ENCODE peak calls at places on chromosomes 1 and 21, in five cellular contexts. R is K562, M is HepG2, D is GM12878, X is H1. K is an unnamed sample.

GRCh38 chr1:5485968-5486665 is 506.1 kb downstream of the NPHP4 start:
- DNase-seq in M (no peak), R (no peak), X (no peak), D (no peak), K (no peak)

GRCh38 chr1:86798608-86799291 is 94.4 kb downstream of the SH3GLB1 start:
- DNase-seq in X (no peak), D (peak; percentile 43), R (no peak), M (no peak), K (no peak)

GRCh38 chr1:107262472-107263286 is 121.8 kb downstream of the NTNG1 start:
- DNase-seq in M (peak; percentile 1), R (no peak), X (no peak), D (no peak), K (no peak)

GRCh38 chr1:8590696-8591351 is 226.6 kb downstream of the RERE start:
- DNase-seq in R (no peak), D (no peak), X (no peak), M (no peak), K (no peak)

GRCh38 chr21:32921632-32922230 is 104.0 kb upstream of the OLIG2 start:
- DNase-seq in D (no peak), X (peak; percentile 23), R (peak; percentile 42), M (no peak), K (peak; percentile 29)

GRCh38 chr1:212062832-212063438 is 27.4 kb downstream of the DTL start:
- DNase-seq in M (peak; percentile 47), D (no peak), X (no peak), R (peak; percentile 39), K (peak; percentile 22)

GRCh38 chr1:81484284-81484683 is 316.4 kb upstream of the ADGRL2 start:
- DNase-seq in X (no peak), R (no peak), M (no peak), D (no peak), K (no peak)

GRCh38 chr21:34671891-34672290 is 3.1 kb downstream of the CLIC6 start:
- DNase-seq in D (no peak), M (no peak), R (no peak), X (no peak), K (no peak)

GRCh38 chr1:155254714-155255242 is 505 bp downstream of the ENTREP3 start:
- DNase-seq in X (no peak), D (no peak), R (no peak), M (no peak), K (no peak)

GRCh38 chr21:34910396-34910795 is 138.7 kb downstream of the RUNX1 start:
- DNase-seq in D (no peak), R (no peak), X (no peak), M (peak; percentile 62), K (no peak)

GRCh38 chr1:235023197-235024044 is 105.2 kb downstream of the TOMM20 start:
- DNase-seq in D (peak; percentile 81), M (no peak), R (no peak), X (no peak), K (no peak)

GRCh38 chr1:12147116-12147753 is 19.6 kb upstream of the TNFRSF1B start:
- DNase-seq in D (no peak), M (no peak), X (no peak), R (no peak), K (no peak)

GRCh38 chr1:16189921-16190499 is 22.4 kb downstream of the ARHGEF19 start:
- DNase-seq in X (no peak), R (no peak), D (no peak), M (no peak), K (no peak)

GRCh38 chr1:103514920-103515503 is 10.5 kb upstream of the RNPC3 start:
- DNase-seq in R (peak; percentile 23), X (no peak), M (peak; percentile 28), D (peak; percentile 35), K (peak; percentile 35)

GRCh38 chr1:15406911-15407559 is 2.7 kb upstream of the EFHD2 start:
- DNase-seq in R (no peak), X (no peak), M (no peak), D (no peak), K (no peak)

GRCh38 chr1:12580054-12580887 is 37.7 kb downstream of the DHRS3 start:
- DNase-seq in X (no peak), M (no peak), R (no peak), D (no peak), K (no peak)

GRCh38 chr1:152954436-152954835 is 7.4 kb downstream of the SPRR5 start:
- DNase-seq in M (no peak), X (no peak), D (no peak), R (no peak), K (no peak)

GRCh38 chr1:229272164-229273158 is 1.6 kb downstream of the RAB4A start:
- DNase-seq in R (no peak), X (no peak), M (no peak), D (no peak), K (no peak)

GRCh38 chr1:151693057-151693651 is 23.4 kb downstream of the CELF3 start:
- DNase-seq in D (no peak), M (peak; percentile 36), X (no peak), R (peak; percentile 32), K (peak; percentile 23)

GRCh38 chr21:35925497-35925896 is 134.8 kb downstream of the SETD4 start:
- DNase-seq in M (peak; percentile 83), X (no peak), R (peak; percentile 28), D (no peak), K (no peak)

GRCh38 chr1:111030590-111030989 is 66.9 kb upstream of the LRIF1 start:
- DNase-seq in M (peak; percentile 65), R (peak; percentile 52), X (no peak), D (peak; percentile 45), K (peak; percentile 49)

GRCh38 chr1:193543259-193543658 is 356.8 kb upstream of the B3GALT2 start:
- DNase-seq in X (no peak), D (no peak), R (no peak), M (no peak), K (no peak)

GRCh38 chr1:8962812-8963669 is 17.4 kb downstream of the CA6 start:
- DNase-seq in X (peak; percentile 62), R (peak; percentile 81), D (no peak), M (peak; percentile 71), K (peak; percentile 68)

GRCh38 chr1:231420299-231420958 is 1.7 kb downstream of the EGLN1 start:
- DNase-seq in M (no peak), D (no peak), R (peak; percentile 28), X (no peak), K (no peak)

GRCh38 chr1:207740224-207740623 is 11.6 kb upstream of the CD46 start:
- DNase-seq in X (no peak), M (no peak), D (no peak), R (no peak), K (no peak)

GRCh38 chr1:88985033-88985432 is 7.4 kb downstream of the KYAT3 start:
- DNase-seq in R (no peak), X (no peak), M (peak; percentile 88), D (no peak), K (peak; percentile 79)

GRCh38 chr1:201396859-201397464 is 2.2 kb downstream of the LAD1 start:
- DNase-seq in X (no peak), M (peak; percentile 77), D (no peak), R (no peak), K (peak; percentile 66)

GRCh38 chr21:44425307-44425894 is 29.9 kb upstream of the LRRC3 start:
- DNase-seq in M (no peak), D (no peak), R (no peak), X (no peak), K (peak; percentile 73)

GRCh38 chr1:184669400-184669799 is 85.3 kb downstream of the EDEM3 start:
- DNase-seq in M (no peak), X (no peak), R (no peak), D (no peak), K (no peak)

GRCh38 chr1:109821831-109822745 is 58.4 kb upstream of the EPS8L3 start:
- DNase-seq in R (peak; percentile 91), X (no peak), M (no peak), D (no peak), K (no peak)

GRCh38 chr1:35931424-35932157 is 686 bp downstream of the AGO3 start:
- DNase-seq in M (peak; percentile 3), D (no peak), R (peak; percentile 30), X (no peak), K (no peak)

DNA sequence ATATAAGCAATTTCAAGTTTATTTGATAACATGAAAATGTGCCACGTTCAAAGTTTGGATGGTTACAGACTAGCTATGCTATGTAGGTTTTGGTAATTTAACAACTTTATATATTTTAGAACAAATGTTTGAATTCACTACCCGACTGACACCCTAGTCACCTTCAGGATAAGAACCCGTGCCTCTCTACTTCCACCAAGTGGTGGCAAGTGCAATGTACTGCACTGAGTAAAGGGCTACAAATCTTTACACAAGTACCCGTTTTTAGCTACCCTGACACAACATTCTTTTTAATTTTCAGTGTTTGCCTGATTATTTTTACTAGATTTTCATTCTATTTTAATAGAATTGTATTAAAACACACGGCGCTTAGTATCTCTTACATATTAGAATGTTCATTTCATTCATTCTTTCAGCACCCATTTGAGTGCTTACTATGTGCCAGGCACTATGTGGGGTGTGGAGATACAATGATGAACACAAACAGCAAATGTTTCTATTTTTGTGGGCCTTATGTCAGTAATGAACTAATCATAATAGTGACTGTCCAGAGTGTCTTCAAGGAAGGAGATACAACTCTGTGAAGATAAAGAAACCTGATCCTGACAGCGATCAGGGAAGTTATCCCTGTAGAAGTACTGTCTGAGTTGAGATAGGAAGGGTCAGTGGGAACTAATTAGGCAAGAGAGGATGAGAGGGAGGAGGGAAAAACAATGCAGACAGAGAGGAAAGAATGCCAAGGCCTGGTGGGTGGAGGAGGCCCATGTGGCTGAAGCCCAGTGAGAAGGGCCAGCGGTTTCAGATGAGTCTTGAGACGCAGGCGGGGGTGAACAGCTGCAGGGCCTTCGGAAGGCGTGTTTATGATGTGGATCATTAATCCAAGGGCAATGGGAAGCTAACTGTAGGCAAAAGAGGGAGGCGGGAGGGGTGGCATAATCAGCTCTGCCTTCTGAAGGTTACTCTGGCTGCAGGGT is 3.8 kb downstream of the LCA5L start:
- DNase-seq in R (peak; percentile 71), M (peak; percentile 45), X (no peak), D (no peak), K (peak; percentile 45)
- TF ChIP-seq SP1 in R (no peak), M (no peak), X (no peak), D (no peak), K (no peak)

DNA sequence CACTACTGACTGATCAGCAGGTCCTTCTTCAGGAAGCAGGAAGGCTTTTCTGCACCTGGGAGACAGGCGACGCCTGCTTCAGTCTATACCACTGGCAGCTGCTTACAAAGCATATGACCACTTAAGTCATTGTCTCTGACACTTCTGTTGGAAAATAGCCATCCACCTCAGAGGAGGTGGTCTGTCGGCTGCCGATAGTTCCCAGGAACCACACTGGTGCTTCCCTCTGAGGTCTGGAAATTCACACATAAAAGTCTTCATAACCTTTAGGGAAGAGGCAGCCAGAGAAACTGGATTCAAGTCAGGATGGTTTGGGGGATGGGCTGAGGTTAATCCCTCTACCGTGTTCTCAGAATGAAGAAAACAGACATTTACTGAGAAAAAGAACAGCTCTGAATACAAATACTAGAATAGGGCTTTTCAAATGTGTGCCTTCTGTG is 15.6 kb upstream of the SRP9 start:
- DNase-seq in R (no peak), X (no peak), D (no peak), M (no peak), K (no peak)
- H3K27ac ChIP-seq in R (no peak overlapping the region), X (no peak overlapping the region), D (no peak overlapping the region), M (peak overlapping the region; percentile 70), K (no peak overlapping the region)

GRCh38 chr1:33410091-33410701 is 20.7 kb downstream of the PHC2 start:
- DNase-seq in R (no peak), M (no peak), D (no peak), X (no peak), K (no peak)
- TF ChIP-seq SP1 in R (no peak), M (no peak), D (no peak), X (no peak), K (no peak)

DNA sequence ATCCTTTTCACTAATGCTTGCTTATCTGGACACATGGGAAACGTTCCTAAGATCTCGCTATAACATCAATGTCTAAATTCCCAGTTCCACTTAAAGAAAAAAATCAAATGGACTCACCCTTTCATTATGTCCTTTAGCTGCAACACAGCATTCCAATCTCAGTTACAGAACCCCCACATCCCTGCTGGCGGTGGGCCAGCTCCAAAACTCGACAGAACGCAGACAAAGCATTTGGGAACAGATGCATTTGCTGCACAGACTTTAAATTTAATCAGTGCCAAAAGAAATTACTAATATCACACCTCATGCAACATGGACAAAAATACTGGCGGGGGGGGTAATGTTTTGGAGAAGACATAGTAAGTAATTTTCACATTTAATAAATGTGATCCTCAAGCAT is 79.8 kb downstream of the TGFBR3 start:
- DNase-seq in D (no peak), M (no peak), R (no peak), X (no peak), K (no peak)
- H3K27ac ChIP-seq in D (no peak overlapping the region), M (no peak overlapping the region), R (no peak overlapping the region), X (no peak overlapping the region), K (no peak overlapping the region)